ENCODE peak calls at places on chromosomes 7 and 10, in four cellular contexts. One of them, this sample, is unnamed. For H3K27me3, the result is how much of the 10 kb centered on the place peaks cover.

GRCh38 chr10:35505241-35505873 is 99.8 kb upstream of the GJD4 start:
- DNase-seq in ovary: no peak
- DNase-seq in spleen: no peak
- DNase-seq in CD4-positive, CD25-positive, alpha-beta regulatory T cell: no peak
- DNase-seq in this sample: no peak

GRCh38 chr7:91264083-91264923 is at the start of gene FZD1:
- DNase-seq in ovary: peak
- DNase-seq in spleen: peak
- DNase-seq in CD4-positive, CD25-positive, alpha-beta regulatory T cell: no peak
- DNase-seq in this sample: peak

GRCh38 chr7:17369686-17370426 is 71.4 kb downstream of the AHR start:
- DNase-seq in ovary: no peak
- DNase-seq in spleen: no peak
- DNase-seq in CD4-positive, CD25-positive, alpha-beta regulatory T cell: no peak
- DNase-seq in this sample: peak

GRCh38 chr10:113454341-113455061 is 98.4 kb upstream of the HABP2 start:
- DNase-seq in ovary: peak
- DNase-seq in spleen: no peak
- DNase-seq in CD4-positive, CD25-positive, alpha-beta regulatory T cell: no peak
- DNase-seq in this sample: peak

GRCh38 chr10:128096486-128097199 is 29.6 kb downstream of the MKI67 start:
- DNase-seq in ovary: no peak
- DNase-seq in spleen: no peak
- DNase-seq in CD4-positive, CD25-positive, alpha-beta regulatory T cell: no peak
- DNase-seq in this sample: no peak

GRCh38 chr10:74593470-74593869 is 232.9 kb upstream of the KAT6B start:
- DNase-seq in ovary: no peak
- DNase-seq in spleen: no peak
- DNase-seq in CD4-positive, CD25-positive, alpha-beta regulatory T cell: no peak
- DNase-seq in this sample: no peak

GRCh38 chr10:5592070-5592469 is 67.3 kb downstream of the CALML3 start:
- DNase-seq in ovary: peak
- DNase-seq in spleen: peak
- DNase-seq in CD4-positive, CD25-positive, alpha-beta regulatory T cell: no peak
- DNase-seq in this sample: peak

GRCh38 chr10:88897019-88897853 is 17.2 kb downstream of the STAMBPL1 start:
- DNase-seq in ovary: no peak
- DNase-seq in spleen: no peak
- DNase-seq in CD4-positive, CD25-positive, alpha-beta regulatory T cell: no peak
- DNase-seq in this sample: no peak

GRCh38 chr10:69936091-69936490 is 116.6 kb upstream of the MACROH2A2 start:
- DNase-seq in ovary: no peak
- DNase-seq in spleen: no peak
- DNase-seq in CD4-positive, CD25-positive, alpha-beta regulatory T cell: no peak
- DNase-seq in this sample: no peak

GRCh38 chr10:88499569-88500470 is 83.3 kb downstream of the RNLS start:
- DNase-seq in ovary: no peak
- DNase-seq in spleen: no peak
- DNase-seq in CD4-positive, CD25-positive, alpha-beta regulatory T cell: no peak
- DNase-seq in this sample: no peak

GRCh38 chr7:104231054-104232046 is 23.5 kb upstream of the ORC5 start:
- DNase-seq in ovary: no peak
- DNase-seq in spleen: no peak
- DNase-seq in CD4-positive, CD25-positive, alpha-beta regulatory T cell: no peak
- DNase-seq in this sample: peak

GRCh38 chr10:124106241-124106905 is 13.0 kb upstream of the CHST15 start:
- DNase-seq in ovary: peak
- DNase-seq in spleen: no peak
- DNase-seq in CD4-positive, CD25-positive, alpha-beta regulatory T cell: no peak
- DNase-seq in this sample: peak

GRCh38 chr7:149195180-149196150 is at the start of gene ZNF282:
- DNase-seq in ovary: peak
- DNase-seq in spleen: peak
- DNase-seq in CD4-positive, CD25-positive, alpha-beta regulatory T cell: peak
- DNase-seq in this sample: peak

GRCh38 chr10:103715430-103715829 is 139.9 kb downstream of the SH3PXD2A start:
- DNase-seq in ovary: no peak
- DNase-seq in spleen: no peak
- DNase-seq in CD4-positive, CD25-positive, alpha-beta regulatory T cell: no peak
- DNase-seq in this sample: no peak

GRCh38 chr7:12794722-12795302 is 107.4 kb downstream of the ARL4A start:
- DNase-seq in ovary: no peak
- DNase-seq in spleen: no peak
- DNase-seq in CD4-positive, CD25-positive, alpha-beta regulatory T cell: no peak
- DNase-seq in this sample: no peak

GRCh38 chr10:95209509-95210127 is 15.6 kb downstream of the ACSM6 start:
- DNase-seq in ovary: no peak
- DNase-seq in spleen: no peak
- DNase-seq in CD4-positive, CD25-positive, alpha-beta regulatory T cell: no peak
- DNase-seq in this sample: no peak

GRCh38 chr10:103772096-103772845 is 83.1 kb downstream of the SH3PXD2A start:
- DNase-seq in ovary: peak
- DNase-seq in spleen: peak
- DNase-seq in CD4-positive, CD25-positive, alpha-beta regulatory T cell: peak
- DNase-seq in this sample: peak

GRCh38 chr7:264541-265191 is 25.3 kb upstream of the FOXL3 start:
- DNase-seq in ovary: peak
- DNase-seq in spleen: peak
- DNase-seq in CD4-positive, CD25-positive, alpha-beta regulatory T cell: no peak
- DNase-seq in this sample: no peak

DNA sequence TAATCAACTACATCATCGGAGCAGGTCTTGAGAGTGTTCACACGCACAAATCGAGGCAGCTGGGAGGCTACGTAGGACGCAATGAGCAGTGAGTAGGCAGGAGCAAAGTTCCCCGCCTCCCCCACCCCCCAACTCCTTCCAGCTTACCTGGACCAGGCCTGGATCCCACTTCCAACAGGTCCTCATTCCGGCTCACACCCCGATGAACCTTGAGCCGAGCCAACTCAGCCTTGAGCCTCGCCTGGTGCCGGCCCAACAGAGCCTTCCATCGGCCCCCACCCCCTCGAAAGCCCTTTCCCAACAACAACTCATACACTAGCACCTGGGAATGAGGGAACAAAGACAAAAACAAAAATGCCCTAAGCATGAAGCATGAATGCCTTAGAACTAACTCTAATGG is 1.2 kb downstream of the NSUN5 start:
- DNase-seq in ovary: no peak
- DNase-seq in spleen: peak
- DNase-seq in CD4-positive, CD25-positive, alpha-beta regulatory T cell: no peak
- DNase-seq in this sample: no peak
- H3K4me3 ChIP-seq in ovary: no peak
- H3K4me3 ChIP-seq in spleen: no peak
- H3K4me3 ChIP-seq in CD4-positive, CD25-positive, alpha-beta regulatory T cell: peak
- H3K4me3 ChIP-seq in this sample: peak

DNA sequence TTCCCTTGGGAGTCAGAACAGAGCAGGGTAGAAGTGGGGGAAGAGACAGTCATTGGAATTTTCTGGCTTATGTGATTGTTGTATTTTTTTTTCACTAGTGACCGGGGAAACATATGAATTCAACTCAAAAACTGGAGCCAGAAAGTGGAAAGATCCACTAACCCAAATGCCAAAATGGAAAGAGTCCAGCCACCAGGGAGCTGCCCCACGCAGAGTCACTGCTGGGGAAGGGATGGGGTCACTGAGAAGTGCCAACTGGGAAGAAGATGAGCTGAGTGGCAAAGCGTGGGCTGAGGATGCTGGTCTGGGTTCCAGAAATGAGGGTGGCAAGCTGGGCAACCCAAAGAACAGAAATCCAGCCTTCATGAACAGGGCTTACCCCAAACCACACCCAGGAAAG is 69.2 kb downstream of the CDHR3 start:
- DNase-seq in ovary: no peak
- DNase-seq in spleen: no peak
- DNase-seq in CD4-positive, CD25-positive, alpha-beta regulatory T cell: no peak
- DNase-seq in this sample: no peak
- H3K27me3 ChIP-seq in ovary: under half
- H3K27me3 ChIP-seq in spleen: under half
- H3K27me3 ChIP-seq in CD4-positive, CD25-positive, alpha-beta regulatory T cell: under half
- H3K27me3 ChIP-seq in this sample: under half

GRCh38 chr10:59016043-59016442 is 160.4 kb upstream of the PHYHIPL start:
- DNase-seq in ovary: no peak
- DNase-seq in spleen: no peak
- DNase-seq in CD4-positive, CD25-positive, alpha-beta regulatory T cell: no peak
- DNase-seq in this sample: no peak

GRCh38 chr10:59019603-59020002 is 156.8 kb upstream of the PHYHIPL start:
- DNase-seq in ovary: no peak
- DNase-seq in spleen: no peak
- DNase-seq in CD4-positive, CD25-positive, alpha-beta regulatory T cell: no peak
- DNase-seq in this sample: no peak

DNA sequence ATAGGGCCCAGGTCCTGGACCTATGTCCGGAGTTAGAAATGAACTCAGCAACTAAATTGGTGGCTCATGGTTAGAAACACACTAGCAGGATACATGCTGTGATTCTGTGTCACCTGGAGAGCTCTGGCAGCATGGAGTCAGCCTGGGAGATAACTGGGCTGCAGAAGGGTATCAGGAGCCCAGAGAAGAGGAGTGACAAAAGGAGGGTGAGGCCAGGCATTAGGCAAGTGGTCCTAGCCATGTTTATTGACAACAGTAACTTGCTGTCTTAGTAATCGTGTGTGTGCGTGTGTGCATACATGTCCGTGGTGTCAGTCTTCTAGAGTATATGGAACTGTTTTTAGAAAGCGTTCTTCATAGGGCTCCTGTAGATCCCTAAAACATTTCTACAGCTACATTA is 157.5 kb upstream of the PHYHIPL start:
- DNase-seq in ovary: no peak
- DNase-seq in spleen: no peak
- DNase-seq in CD4-positive, CD25-positive, alpha-beta regulatory T cell: no peak
- DNase-seq in this sample: no peak
- H3K4me3 ChIP-seq in ovary: no peak
- H3K4me3 ChIP-seq in spleen: no peak
- H3K4me3 ChIP-seq in CD4-positive, CD25-positive, alpha-beta regulatory T cell: no peak
- H3K4me3 ChIP-seq in this sample: no peak

GRCh38 chr10:2541176-2541575 is 526.2 kb upstream of the PFKP start:
- DNase-seq in ovary: no peak
- DNase-seq in spleen: no peak
- DNase-seq in CD4-positive, CD25-positive, alpha-beta regulatory T cell: no peak
- DNase-seq in this sample: no peak
- H3K27me3 ChIP-seq in ovary: under half
- H3K27me3 ChIP-seq in spleen: under half
- H3K27me3 ChIP-seq in CD4-positive, CD25-positive, alpha-beta regulatory T cell: under half
- H3K27me3 ChIP-seq in this sample: under half

DNA sequence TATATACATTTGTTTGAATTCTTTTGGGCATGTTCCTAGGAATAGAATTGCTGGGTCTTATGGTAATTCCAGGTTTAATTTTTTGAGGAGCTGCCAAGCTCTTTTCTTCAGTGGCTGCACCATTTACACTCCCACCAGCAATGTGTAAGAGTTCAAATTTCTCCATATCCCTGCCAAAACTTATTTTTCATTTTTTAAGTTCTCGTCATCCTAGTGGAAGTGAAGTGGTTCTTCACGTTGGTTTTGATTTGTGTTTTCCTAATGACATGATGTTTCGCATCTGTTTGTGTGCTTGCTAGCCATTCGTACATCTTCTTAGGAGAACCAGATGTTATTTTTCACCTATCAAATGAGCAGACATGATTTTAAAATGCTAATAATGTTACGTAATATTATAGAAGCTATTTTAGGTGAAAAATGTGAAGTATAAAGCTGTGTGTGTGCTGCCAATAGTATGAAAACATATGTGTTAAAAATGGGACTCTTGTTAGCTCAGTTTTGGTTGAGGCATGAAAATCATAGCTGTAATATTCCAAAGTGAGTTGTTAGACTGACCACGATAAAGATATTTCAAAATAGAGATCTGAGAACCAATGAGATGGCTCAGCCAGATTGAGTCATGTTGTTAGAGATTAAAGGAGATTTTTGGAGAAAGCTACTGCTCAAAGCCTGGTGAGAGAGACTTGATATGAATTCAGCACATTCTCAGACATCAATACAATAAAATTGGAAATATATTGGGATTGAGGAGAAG is 26.0 kb upstream of the GALNT11 start:
- DNase-seq in ovary: no peak
- DNase-seq in spleen: no peak
- DNase-seq in CD4-positive, CD25-positive, alpha-beta regulatory T cell: no peak
- DNase-seq in this sample: no peak
- H3K4me3 ChIP-seq in ovary: no peak
- H3K4me3 ChIP-seq in spleen: no peak
- H3K4me3 ChIP-seq in CD4-positive, CD25-positive, alpha-beta regulatory T cell: no peak
- H3K4me3 ChIP-seq in this sample: no peak

GRCh38 chr7:27156508-27156898 is at the start of gene HOXA7:
- DNase-seq in ovary: peak
- DNase-seq in spleen: peak
- DNase-seq in CD4-positive, CD25-positive, alpha-beta regulatory T cell: no peak
- DNase-seq in this sample: no peak

GRCh38 chr7:27154901-27155815 is 1.3 kb downstream of the HOXA7 start:
- DNase-seq in ovary: peak
- DNase-seq in spleen: peak
- DNase-seq in CD4-positive, CD25-positive, alpha-beta regulatory T cell: no peak
- DNase-seq in this sample: no peak

GRCh38 chr7:27154369-27154768 is 2.0 kb upstream of the HOXA3 start:
- DNase-seq in ovary: peak
- DNase-seq in spleen: no peak
- DNase-seq in CD4-positive, CD25-positive, alpha-beta regulatory T cell: no peak
- DNase-seq in this sample: peak

GRCh38 chr7:27156901-27157716 is 634 bp upstream of the HOXA7 start:
- DNase-seq in ovary: peak
- DNase-seq in spleen: peak
- DNase-seq in CD4-positive, CD25-positive, alpha-beta regulatory T cell: no peak
- DNase-seq in this sample: peak

GRCh38 chr7:27155816-27156507 is 513 bp downstream of the HOXA7 start:
- DNase-seq in ovary: peak
- DNase-seq in spleen: peak
- DNase-seq in CD4-positive, CD25-positive, alpha-beta regulatory T cell: no peak
- DNase-seq in this sample: peak
- H3K27me3 ChIP-seq in ovary: under half
- H3K27me3 ChIP-seq in spleen: half or more
- H3K27me3 ChIP-seq in CD4-positive, CD25-positive, alpha-beta regulatory T cell: half or more
- H3K27me3 ChIP-seq in this sample: half or more

GRCh38 chr10:78194539-78195402 is 161.1 kb downstream of the RPS24 start:
- DNase-seq in ovary: no peak
- DNase-seq in spleen: no peak
- DNase-seq in CD4-positive, CD25-positive, alpha-beta regulatory T cell: no peak
- DNase-seq in this sample: no peak
- H3K4me3 ChIP-seq in ovary: no peak
- H3K4me3 ChIP-seq in spleen: no peak
- H3K4me3 ChIP-seq in CD4-positive, CD25-positive, alpha-beta regulatory T cell: no peak
- H3K4me3 ChIP-seq in this sample: no peak

DNA sequence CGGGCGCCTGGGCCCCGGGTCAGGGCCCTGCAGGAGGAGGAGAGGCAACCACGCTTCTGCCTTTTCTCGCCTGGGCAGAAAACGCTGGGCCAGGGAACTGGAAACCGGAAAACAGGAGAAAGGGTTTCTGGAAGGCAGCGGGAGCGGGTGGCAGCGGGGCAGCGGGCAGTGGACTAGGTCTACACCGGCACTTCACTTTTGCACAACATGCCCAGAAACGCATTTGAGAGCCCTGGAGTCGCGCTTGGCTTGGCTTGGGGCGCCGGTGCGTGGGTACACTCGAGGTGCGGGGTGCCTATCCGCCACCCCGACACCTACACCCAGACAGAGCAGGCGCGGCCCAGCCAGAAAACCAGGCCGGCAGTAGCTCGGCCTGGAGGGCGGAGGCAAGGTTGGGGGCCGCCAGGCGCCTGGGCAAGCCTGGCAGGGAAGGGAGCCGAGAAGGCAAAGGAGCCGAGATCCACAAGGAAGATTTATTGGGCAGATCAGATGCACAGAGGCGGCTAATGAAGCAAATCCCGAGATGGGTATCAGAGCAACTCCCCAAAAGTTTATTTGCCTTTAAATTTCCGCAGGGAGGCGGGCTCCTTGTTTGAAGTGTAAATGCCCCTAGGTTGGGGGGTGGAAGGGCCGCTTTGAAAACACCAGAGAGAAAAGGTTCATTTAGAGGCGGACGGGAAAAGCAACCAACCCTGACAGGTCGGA is 3.2 kb upstream of the PAX2 start:
- DNase-seq in ovary: no peak
- DNase-seq in spleen: no peak
- DNase-seq in CD4-positive, CD25-positive, alpha-beta regulatory T cell: no peak
- DNase-seq in this sample: no peak
- H3K27me3 ChIP-seq in ovary: under half
- H3K27me3 ChIP-seq in spleen: half or more
- H3K27me3 ChIP-seq in CD4-positive, CD25-positive, alpha-beta regulatory T cell: under half
- H3K27me3 ChIP-seq in this sample: under half